ENCODE peak calls at places on chromosomes 7 and 10, in nine cellular contexts. One of them, this sample, is unnamed.

GRCh38 chr7:108456845-108457540 is 757 bp upstream of the NRCAM start:
- DNase-seq in thyroid gland: no peak
- DNase-seq in H54: no peak
- DNase-seq in A549: no peak
- DNase-seq in lower leg skin: no peak
- DNase-seq in IMR-90: no peak
- DNase-seq in esophagus squamous epithelium: no peak
- DNase-seq in HepG2: no peak
- DNase-seq in adrenal gland: no peak
- DNase-seq in this sample: no peak

GRCh38 chr10:26779176-26779860 is 81.4 kb downstream of the ABI1 start:
- DNase-seq in thyroid gland: no peak
- DNase-seq in A549: peak; percentile 13
- DNase-seq in IMR-90: no peak
- DNase-seq in lower leg skin: no peak
- DNase-seq in esophagus squamous epithelium: no peak
- DNase-seq in HepG2: no peak
- DNase-seq in H54: no peak
- DNase-seq in adrenal gland: no peak
- DNase-seq in this sample: no peak

GRCh38 chr10:119211625-119212441 is 4.5 kb downstream of the GRK5 start:
- DNase-seq in IMR-90: no peak
- DNase-seq in thyroid gland: peak; percentile 34
- DNase-seq in H54: no peak
- DNase-seq in lower leg skin: no peak
- DNase-seq in adrenal gland: no peak
- DNase-seq in esophagus squamous epithelium: no peak
- DNase-seq in HepG2: no peak
- DNase-seq in A549: no peak
- DNase-seq in this sample: no peak

GRCh38 chr10:49600781-49601400 is 9.2 kb upstream of the SLC18A3 start:
- DNase-seq in thyroid gland: no peak
- DNase-seq in adrenal gland: no peak
- DNase-seq in HepG2: no peak
- DNase-seq in esophagus squamous epithelium: no peak
- DNase-seq in lower leg skin: no peak
- DNase-seq in IMR-90: no peak
- DNase-seq in H54: no peak
- DNase-seq in A549: no peak
- DNase-seq in this sample: no peak

GRCh38 chr10:2839081-2839725 is 228.1 kb upstream of the PFKP start:
- DNase-seq in A549: peak; percentile 49
- DNase-seq in IMR-90: peak; percentile 6
- DNase-seq in esophagus squamous epithelium: no peak
- DNase-seq in H54: peak; percentile 11
- DNase-seq in lower leg skin: no peak
- DNase-seq in HepG2: peak; percentile 33
- DNase-seq in thyroid gland: peak; percentile 72
- DNase-seq in adrenal gland: peak; percentile 21
- DNase-seq in this sample: no peak

GRCh38 chr10:91409069-91409868 is 875 bp upstream of the HECTD2 start:
- DNase-seq in IMR-90: peak; percentile 80
- DNase-seq in adrenal gland: peak; percentile 92
- DNase-seq in lower leg skin: peak; percentile 96
- DNase-seq in H54: peak; percentile 87
- DNase-seq in thyroid gland: peak; percentile 86
- DNase-seq in esophagus squamous epithelium: peak; percentile 18
- DNase-seq in HepG2: peak; percentile 53
- DNase-seq in A549: peak; percentile 86
- DNase-seq in this sample: no peak

GRCh38 chr7:64314493-64315020 is 796 bp downstream of the ZNF736 start:
- DNase-seq in esophagus squamous epithelium: no peak
- DNase-seq in thyroid gland: no peak
- DNase-seq in A549: no peak
- DNase-seq in H54: no peak
- DNase-seq in IMR-90: no peak
- DNase-seq in adrenal gland: no peak
- DNase-seq in HepG2: no peak
- DNase-seq in lower leg skin: no peak
- DNase-seq in this sample: peak; percentile 75

GRCh38 chr10:120749032-120749431 is 102.1 kb upstream of the WDR11 start:
- DNase-seq in A549: no peak
- DNase-seq in thyroid gland: no peak
- DNase-seq in H54: no peak
- DNase-seq in HepG2: no peak
- DNase-seq in lower leg skin: no peak
- DNase-seq in IMR-90: no peak
- DNase-seq in esophagus squamous epithelium: no peak
- DNase-seq in adrenal gland: no peak
- DNase-seq in this sample: no peak

GRCh38 chr7:136845899-136846465 is 22.5 kb upstream of the CHRM2 start:
- DNase-seq in thyroid gland: no peak
- DNase-seq in lower leg skin: no peak
- DNase-seq in A549: no peak
- DNase-seq in H54: no peak
- DNase-seq in IMR-90: peak; percentile 29
- DNase-seq in adrenal gland: no peak
- DNase-seq in esophagus squamous epithelium: no peak
- DNase-seq in HepG2: no peak
- DNase-seq in this sample: no peak

GRCh38 chr7:73716318-73716890 is 3.1 kb downstream of the STX1A start:
- DNase-seq in thyroid gland: no peak
- DNase-seq in HepG2: no peak
- DNase-seq in A549: peak; percentile 53
- DNase-seq in H54: no peak
- DNase-seq in lower leg skin: no peak
- DNase-seq in IMR-90: no peak
- DNase-seq in adrenal gland: no peak
- DNase-seq in esophagus squamous epithelium: no peak
- DNase-seq in this sample: no peak

GRCh38 chr10:104254493-104255243 is at the start of gene GSTO1:
- DNase-seq in thyroid gland: peak; percentile 80
- DNase-seq in HepG2: peak; percentile 35
- DNase-seq in adrenal gland: peak; percentile 81
- DNase-seq in IMR-90: peak; percentile 76
- DNase-seq in esophagus squamous epithelium: no peak
- DNase-seq in lower leg skin: peak; percentile 97
- DNase-seq in H54: peak; percentile 76
- DNase-seq in A549: peak; percentile 77
- DNase-seq in this sample: peak; percentile 93
- TF ChIP-seq POLR2A in thyroid gland: peak; percentile 42
- TF ChIP-seq POLR2A in HepG2: peak; percentile 74
- TF ChIP-seq POLR2A in adrenal gland: peak; percentile 75
- TF ChIP-seq POLR2A in IMR-90: peak; percentile 76
- TF ChIP-seq POLR2A in esophagus squamous epithelium: no peak
- TF ChIP-seq POLR2A in lower leg skin: no peak
- TF ChIP-seq POLR2A in H54: peak; percentile 94
- TF ChIP-seq POLR2A in A549: peak; percentile 90
- TF ChIP-seq POLR2A in this sample: peak; percentile 43

DNA sequence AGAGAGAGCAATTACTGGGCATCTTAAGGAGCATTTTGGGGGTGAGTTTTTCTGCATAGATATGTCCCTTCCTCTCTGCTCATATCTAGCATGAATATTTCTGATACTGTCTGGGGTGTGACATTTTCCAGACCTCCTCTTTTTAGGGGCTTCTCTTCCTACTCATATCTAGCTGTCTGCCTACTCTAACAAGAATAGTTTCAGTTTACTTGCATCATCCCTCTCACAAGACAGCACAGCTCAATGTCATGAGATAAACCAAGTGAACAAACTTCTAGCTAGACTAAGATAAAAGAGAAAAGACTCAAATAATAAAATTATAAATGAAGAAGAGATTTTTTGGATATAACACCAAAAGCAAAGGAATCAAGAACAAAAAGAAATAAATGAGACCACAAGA is 419.5 kb upstream of the SORCS1 start:
- DNase-seq in H54: no peak
- DNase-seq in thyroid gland: no peak
- DNase-seq in lower leg skin: no peak
- DNase-seq in adrenal gland: no peak
- DNase-seq in IMR-90: no peak
- DNase-seq in A549: no peak
- DNase-seq in HepG2: no peak
- DNase-seq in esophagus squamous epithelium: no peak
- DNase-seq in this sample: no peak
- TF ChIP-seq POLR2A in H54: no peak
- TF ChIP-seq POLR2A in thyroid gland: no peak
- TF ChIP-seq POLR2A in lower leg skin: no peak
- TF ChIP-seq POLR2A in adrenal gland: no peak
- TF ChIP-seq POLR2A in IMR-90: no peak
- TF ChIP-seq POLR2A in A549: no peak
- TF ChIP-seq POLR2A in HepG2: no peak
- TF ChIP-seq POLR2A in esophagus squamous epithelium: no peak
- TF ChIP-seq POLR2A in this sample: no peak

GRCh38 chr10:132446661-132447445 is 49.9 kb downstream of the PWWP2B start:
- DNase-seq in H54: peak; percentile 40
- DNase-seq in A549: peak; percentile 87
- DNase-seq in IMR-90: peak; percentile 19
- DNase-seq in thyroid gland: peak; percentile 79
- DNase-seq in adrenal gland: peak; percentile 67
- DNase-seq in lower leg skin: no peak
- DNase-seq in HepG2: peak; percentile 83
- DNase-seq in esophagus squamous epithelium: no peak
- DNase-seq in this sample: peak; percentile 94
- TF ChIP-seq POLR2A in H54: no peak
- TF ChIP-seq POLR2A in A549: peak; percentile 5
- TF ChIP-seq POLR2A in IMR-90: no peak
- TF ChIP-seq POLR2A in thyroid gland: no peak
- TF ChIP-seq POLR2A in adrenal gland: no peak
- TF ChIP-seq POLR2A in lower leg skin: no peak
- TF ChIP-seq POLR2A in HepG2: no peak
- TF ChIP-seq POLR2A in esophagus squamous epithelium: no peak
- TF ChIP-seq POLR2A in this sample: no peak

GRCh38 chr7:151876112-151876898 is 610 bp downstream of the PRKAG2 start:
- DNase-seq in adrenal gland: peak; percentile 78
- DNase-seq in lower leg skin: peak; percentile 97
- DNase-seq in thyroid gland: peak; percentile 80
- DNase-seq in esophagus squamous epithelium: no peak
- DNase-seq in H54: peak; percentile 44
- DNase-seq in A549: peak; percentile 38
- DNase-seq in IMR-90: no peak
- DNase-seq in HepG2: no peak
- DNase-seq in this sample: peak; percentile 93
- TF ChIP-seq POLR2A in adrenal gland: no peak
- TF ChIP-seq POLR2A in lower leg skin: no peak
- TF ChIP-seq POLR2A in thyroid gland: no peak
- TF ChIP-seq POLR2A in esophagus squamous epithelium: no peak
- TF ChIP-seq POLR2A in H54: no peak
- TF ChIP-seq POLR2A in A549: no peak
- TF ChIP-seq POLR2A in IMR-90: no peak
- TF ChIP-seq POLR2A in HepG2: no peak
- TF ChIP-seq POLR2A in this sample: no peak

DNA sequence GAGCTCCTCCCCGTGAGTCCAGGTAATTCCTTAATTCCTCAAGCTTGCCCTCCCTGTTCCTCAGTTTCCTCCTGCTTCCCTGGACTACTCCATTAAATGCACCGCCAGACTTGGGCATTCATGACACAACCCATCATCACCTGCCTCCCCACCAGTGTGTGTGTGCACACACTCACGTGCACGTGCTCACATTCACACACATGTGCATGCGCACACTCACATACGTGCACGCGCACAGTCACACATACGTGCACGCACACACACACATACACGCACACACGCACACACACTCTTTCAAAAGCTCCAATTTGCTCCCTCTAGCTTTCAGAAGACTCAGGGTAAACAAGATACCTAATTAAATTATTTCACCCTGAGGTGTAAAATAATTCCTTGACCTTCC is 216.7 kb downstream of the FAM107B start:
- DNase-seq in A549: no peak
- DNase-seq in thyroid gland: no peak
- DNase-seq in H54: no peak
- DNase-seq in esophagus squamous epithelium: no peak
- DNase-seq in IMR-90: no peak
- DNase-seq in adrenal gland: no peak
- DNase-seq in lower leg skin: no peak
- DNase-seq in HepG2: no peak
- DNase-seq in this sample: no peak
- TF ChIP-seq POLR2A in A549: no peak
- TF ChIP-seq POLR2A in thyroid gland: no peak
- TF ChIP-seq POLR2A in H54: no peak
- TF ChIP-seq POLR2A in esophagus squamous epithelium: no peak
- TF ChIP-seq POLR2A in IMR-90: no peak
- TF ChIP-seq POLR2A in adrenal gland: no peak
- TF ChIP-seq POLR2A in lower leg skin: no peak
- TF ChIP-seq POLR2A in HepG2: no peak
- TF ChIP-seq POLR2A in this sample: no peak

GRCh38 chr10:109996766-109997171 is 11.0 kb upstream of the ADD3 start:
- DNase-seq in lower leg skin: no peak
- DNase-seq in adrenal gland: no peak
- DNase-seq in thyroid gland: no peak
- DNase-seq in A549: no peak
- DNase-seq in IMR-90: no peak
- DNase-seq in H54: no peak
- DNase-seq in esophagus squamous epithelium: no peak
- DNase-seq in HepG2: no peak
- DNase-seq in this sample: no peak
- TF ChIP-seq POLR2A in lower leg skin: no peak
- TF ChIP-seq POLR2A in adrenal gland: no peak
- TF ChIP-seq POLR2A in thyroid gland: no peak
- TF ChIP-seq POLR2A in A549: no peak
- TF ChIP-seq POLR2A in IMR-90: no peak
- TF ChIP-seq POLR2A in H54: no peak
- TF ChIP-seq POLR2A in esophagus squamous epithelium: no peak
- TF ChIP-seq POLR2A in HepG2: no peak
- TF ChIP-seq POLR2A in this sample: no peak

DNA sequence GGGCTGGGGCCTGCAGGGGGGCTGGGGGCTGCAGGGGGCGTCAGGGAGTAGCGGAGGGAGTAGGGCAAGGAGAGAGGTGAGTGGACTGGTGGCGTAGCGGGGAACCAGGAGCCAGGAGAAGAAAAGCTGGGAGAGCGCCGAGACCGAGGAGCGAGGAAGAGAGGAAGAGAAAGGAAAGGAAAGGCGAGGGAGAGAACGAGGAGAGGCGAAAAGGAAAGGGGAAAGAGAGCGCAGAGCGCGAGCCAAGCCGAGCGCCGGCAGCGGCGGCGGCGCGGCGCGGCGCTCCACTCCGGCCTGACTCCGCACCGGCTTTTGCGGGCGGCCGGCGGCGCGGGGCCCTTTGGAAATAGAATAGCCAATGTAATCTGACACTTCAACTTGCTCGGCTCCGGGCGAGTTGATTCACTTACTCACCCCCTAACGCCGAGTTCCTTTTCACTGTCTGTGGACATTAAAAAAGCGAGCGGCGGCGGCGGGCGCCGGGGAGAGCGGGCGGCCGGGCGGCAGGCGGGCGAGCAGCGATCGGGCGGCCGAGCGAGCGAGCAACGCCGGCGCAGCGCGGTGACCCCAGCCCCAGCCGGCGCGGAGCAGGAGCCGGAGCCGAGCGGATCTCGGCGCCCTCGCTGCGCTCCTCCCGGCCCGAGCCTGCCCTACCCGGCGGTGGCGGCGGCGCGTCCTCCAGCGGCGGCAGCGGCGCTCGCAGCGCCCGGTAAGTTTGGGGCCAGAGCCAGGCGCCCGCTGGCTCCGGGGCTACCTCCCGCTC is at the start of gene ZMIZ1:
- DNase-seq in lower leg skin: peak; percentile 98
- DNase-seq in A549: peak; percentile 92
- DNase-seq in esophagus squamous epithelium: peak; percentile 60
- DNase-seq in H54: peak; percentile 98
- DNase-seq in thyroid gland: peak; percentile 93
- DNase-seq in HepG2: peak; percentile 88
- DNase-seq in IMR-90: peak; percentile 93
- DNase-seq in adrenal gland: peak; percentile 97
- DNase-seq in this sample: peak; percentile 95
- TF ChIP-seq POLR2A in lower leg skin: no peak
- TF ChIP-seq POLR2A in A549: peak; percentile 62
- TF ChIP-seq POLR2A in esophagus squamous epithelium: no peak
- TF ChIP-seq POLR2A in H54: peak; percentile 66
- TF ChIP-seq POLR2A in thyroid gland: no peak
- TF ChIP-seq POLR2A in HepG2: no peak
- TF ChIP-seq POLR2A in IMR-90: peak; percentile 87
- TF ChIP-seq POLR2A in adrenal gland: peak; percentile 96
- TF ChIP-seq POLR2A in this sample: peak; percentile 64

GRCh38 chr10:88851706-88852105 is at the start of gene ANKRD22:
- DNase-seq in H54: peak; percentile 20
- DNase-seq in HepG2: no peak
- DNase-seq in adrenal gland: peak; percentile 33
- DNase-seq in A549: peak; percentile 38
- DNase-seq in thyroid gland: no peak
- DNase-seq in esophagus squamous epithelium: no peak
- DNase-seq in IMR-90: peak; percentile 75
- DNase-seq in lower leg skin: peak; percentile 84
- DNase-seq in this sample: no peak
- TF ChIP-seq POLR2A in H54: no peak
- TF ChIP-seq POLR2A in HepG2: no peak
- TF ChIP-seq POLR2A in adrenal gland: no peak
- TF ChIP-seq POLR2A in A549: no peak
- TF ChIP-seq POLR2A in thyroid gland: no peak
- TF ChIP-seq POLR2A in esophagus squamous epithelium: no peak
- TF ChIP-seq POLR2A in IMR-90: no peak
- TF ChIP-seq POLR2A in lower leg skin: no peak
- TF ChIP-seq POLR2A in this sample: no peak